ENCODE peak calls at places on chromosome 12, in five cellular contexts. W, M, N, Q and R are unnamed samples. For H3K4me1, H3K27me3 and H3K79me2, the result is how much of the 10 kb centered on the place peaks cover.

GRCh38 chr12:43308776-43309175 is 243.2 kb downstream of the ADAMTS20 start:
- DNase-seq in W (no peak), M (no peak), N (no peak), Q (no peak), R (no peak)

GRCh38 chr12:87054225-87054624 is 798.0 kb upstream of the MGAT4C start:
- DNase-seq in W (peak), M (no peak), N (no peak), Q (no peak), R (no peak)

GRCh38 chr12:26010293-26010821 is 51.9 kb downstream of the RASSF8 start:
- DNase-seq in W (peak), M (no peak), N (no peak), Q (no peak), R (no peak)

GRCh38 chr12:58961906-58962305 is 41.6 kb upstream of the LRIG3 start:
- DNase-seq in W (no peak), M (no peak), N (no peak), Q (no peak), R (no peak)

GRCh38 chr12:56601503-56601902 is 28.6 kb downstream of the BAZ2A start:
- DNase-seq in W (peak), M (peak), N (no peak), Q (no peak), R (peak)

GRCh38 chr12:99146185-99146584 is 501.1 kb downstream of the APAF1 start:
- DNase-seq in W (no peak), M (no peak), N (no peak), Q (no peak), R (no peak)

GRCh38 chr12:42568952-42569916 is 20.3 kb downstream of the PRICKLE1 start:
- DNase-seq in W (peak), M (no peak), N (no peak), Q (peak), R (peak)

GRCh38 chr12:111842556-111843396 is 748 bp downstream of the MAPKAPK5 start:
- DNase-seq in W (peak), M (no peak), N (no peak), Q (peak), R (peak)

GRCh38 chr12:82524636-82525035 is 162.1 kb upstream of the TMTC2 start:
- DNase-seq in W (no peak), M (no peak), N (no peak), Q (no peak), R (no peak)

GRCh38 chr12:11906284-11906935 is 164.3 kb upstream of the BCL2L14 start:
- DNase-seq in W (peak), M (no peak), N (no peak), Q (no peak), R (no peak)

GRCh38 chr12:6266431-6267006 is 44.0 kb upstream of the PLEKHG6 start:
- DNase-seq in W (no peak), M (no peak), N (no peak), Q (no peak), R (no peak)

GRCh38 chr12:33423706-33424105 is 15.9 kb downstream of the SYT10 start:
- DNase-seq in W (no peak), M (no peak), N (no peak), Q (no peak), R (no peak)

GRCh38 chr12:124545508-124546418 is 21.6 kb downstream of the NCOR2 start:
- DNase-seq in W (peak), M (no peak), N (no peak), Q (no peak), R (peak)

GRCh38 chr12:103642240-103642864 is 55.3 kb downstream of the STAB2 start:
- DNase-seq in W (no peak), M (no peak), N (no peak), Q (no peak), R (no peak)

GRCh38 chr12:82176016-82176415 is 182.2 kb downstream of the CCDC59 start:
- DNase-seq in W (peak), M (no peak), N (no peak), Q (no peak), R (no peak)

GRCh38 chr12:15322164-15323054 is at the start of gene PTPRO:
- DNase-seq in W (peak), M (peak), N (peak), Q (peak), R (no peak)

GRCh38 chr12:127133675-127134335 is 1133.2 kb upstream of the TMEM132C start:
- DNase-seq in W (no peak), M (peak), N (peak), Q (no peak), R (no peak)

GRCh38 chr12:28032811-28033537 is 60.4 kb upstream of the PTHLH start:
- DNase-seq in W (peak), M (no peak), N (no peak), Q (no peak), R (no peak)

GRCh38 chr12:46260153-46260912 is 8.5 kb downstream of the SLC38A1 start:
- DNase-seq in W (peak), M (no peak), N (no peak), Q (peak), R (no peak)

GRCh38 chr12:93892431-93893210 is 215.4 kb downstream of the CRADD start:
- DNase-seq in W (no peak), M (no peak), N (no peak), Q (no peak), R (no peak)

GRCh38 chr12:117231750-117232149 is 41.5 kb upstream of the FBXO21 start:
- DNase-seq in W (no peak), M (no peak), N (peak), Q (no peak), R (peak)

GRCh38 chr12:14612895-14613294 is 45.2 kb upstream of the PLBD1 start:
- DNase-seq in W (no peak), M (no peak), N (no peak), Q (no peak), R (no peak)

GRCh38 chr12:70919597-70920035 is 922 bp downstream of the PTPRR start:
- DNase-seq in W (peak), M (peak), N (no peak), Q (peak), R (peak)

GRCh38 chr12:13204428-13204827 is 7.9 kb downstream of the EMP1 start:
- DNase-seq in W (peak), M (peak), N (no peak), Q (no peak), R (no peak)
- H3K4me1 ChIP-seq in W (half or more), M (under half), N (under half), Q (under half), R (under half)

GRCh38 chr12:54572881-54573280 is 15.6 kb downstream of the PPP1R1A start:
- DNase-seq in W (no peak), M (peak), N (no peak), Q (no peak), R (no peak)

GRCh38 chr12:54571166-54571856 is 17.1 kb downstream of the PPP1R1A start:
- DNase-seq in W (peak), M (peak), N (peak), Q (no peak), R (no peak)

GRCh38 chr12:54569072-54569471 is 19.4 kb downstream of the PPP1R1A start:
- DNase-seq in W (no peak), M (no peak), N (no peak), Q (no peak), R (no peak)

GRCh38 chr12:54569995-54570531 is 18.4 kb downstream of the PPP1R1A start:
- DNase-seq in W (no peak), M (no peak), N (no peak), Q (no peak), R (no peak)

GRCh38 chr12:54571857-54572195 is 16.6 kb downstream of the PPP1R1A start:
- DNase-seq in W (no peak), M (no peak), N (no peak), Q (no peak), R (no peak)
- H3K27me3 ChIP-seq in W (under half), M (under half), N (under half), Q (under half), R (under half)

GRCh38 chr12:116046039-116046438 is 231.5 kb downstream of the MED13L start:
- DNase-seq in W (no peak), M (no peak), N (no peak), Q (no peak), R (no peak)
- H3K79me2 ChIP-seq in W (half or more), M (under half), N (under half), Q (half or more), R (under half)

GRCh38 chr12:22729898-22730443 is 105.0 kb downstream of the ETNK1 start:
- DNase-seq in W (peak), M (no peak), N (no peak), Q (no peak), R (no peak)
- H3K4me1 ChIP-seq in W (under half), M (under half), N (under half), Q (under half), R (under half)

GRCh38 chr12:132486576-132486975 is 3.4 kb upstream of the FBRSL1 start:
- DNase-seq in W (no peak), M (no peak), N (no peak), Q (no peak), R (no peak)

GRCh38 chr12:132484891-132485441 is 5.0 kb upstream of the FBRSL1 start:
- DNase-seq in W (no peak), M (no peak), N (no peak), Q (no peak), R (no peak)

GRCh38 chr12:132486168-132486567 is 3.8 kb upstream of the FBRSL1 start:
- DNase-seq in W (no peak), M (no peak), N (no peak), Q (no peak), R (no peak)

GRCh38 chr12:132484183-132484890 is 5.6 kb upstream of the FBRSL1 start:
- DNase-seq in W (no peak), M (no peak), N (no peak), Q (no peak), R (no peak)

GRCh38 chr12:132485619-132486018 is 4.3 kb upstream of the FBRSL1 start:
- DNase-seq in W (no peak), M (no peak), N (no peak), Q (no peak), R (no peak)
- H3K27me3 ChIP-seq in W (under half), M (under half), N (half or more), Q (under half), R (under half)

DNA sequence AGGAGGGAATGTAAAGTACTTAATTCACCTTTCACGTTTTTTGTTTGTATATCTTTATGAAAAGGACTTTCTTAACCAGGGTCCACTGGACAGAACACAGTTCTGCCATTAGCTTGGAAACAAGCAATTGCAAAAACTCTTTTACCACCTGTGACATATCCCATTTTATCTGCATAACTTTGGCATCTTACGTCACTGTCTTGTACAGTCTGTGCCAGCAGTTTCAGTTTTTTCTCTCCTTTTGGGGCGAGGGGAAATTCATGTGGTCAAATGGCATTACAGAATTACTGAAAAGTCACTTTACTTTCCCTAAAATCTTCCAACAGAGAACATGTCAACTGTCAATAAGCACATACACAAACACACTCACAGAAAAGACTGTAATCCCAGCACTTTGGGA is 43.7 kb upstream of the SELPLG start:
- DNase-seq in W (no peak), M (no peak), N (no peak), Q (no peak), R (no peak)
- H3K79me2 ChIP-seq in W (half or more), M (under half), N (under half), Q (half or more), R (under half)